ENCODE peak calls at places on chromosome 1, in nine cellular contexts. Z is neural crest cell, X is GM10248, H is choroid plexus epithelial cell, R is endothelial cell, Y is body of pancreas, P is fibroblast of pulmonary artery, F is tibial artery, E is mucosa of descending colon. S is an unnamed sample.

GRCh38 chr1:178684111-178684510 is 40.9 kb upstream of the RALGPS2 start:
- DNase-seq in Z (no peak), X (no peak), H (peak), R (no peak), Y (no peak), P (no peak), F (no peak), E (no peak), S (no peak)

GRCh38 chr1:16927711-16928485 is 6.2 kb downstream of the CROCC start:
- DNase-seq in Z (no peak), X (peak), H (no peak), R (no peak), Y (no peak), P (no peak), F (no peak), E (no peak), S (peak)

GRCh38 chr1:85463666-85464496 is 1.1 kb downstream of the DDAH1 start:
- DNase-seq in Z (no peak), X (no peak), H (no peak), R (no peak), Y (no peak), P (peak), F (no peak), E (no peak), S (no peak)

GRCh38 chr1:235513495-235514366 is 9.5 kb upstream of the B3GALNT2 start:
- DNase-seq in Z (peak), X (peak), H (peak), R (peak), Y (peak), P (peak), F (no peak), E (no peak), S (peak)

GRCh38 chr1:211829343-211830054 is 1.1 kb downstream of the LPGAT1 start:
- DNase-seq in Z (peak), X (no peak), H (no peak), R (peak), Y (peak), P (peak), F (no peak), E (no peak), S (no peak)

GRCh38 chr1:226688056-226688748 is 50.9 kb downstream of the ITPKB start:
- DNase-seq in Z (no peak), X (no peak), H (no peak), R (no peak), Y (no peak), P (no peak), F (no peak), E (no peak), S (no peak)

GRCh38 chr1:67013573-67013972 is 40.4 kb downstream of the SLC35D1 start:
- DNase-seq in Z (no peak), X (no peak), H (peak), R (no peak), Y (no peak), P (peak), F (no peak), E (no peak), S (no peak)

GRCh38 chr1:232686346-232686745 is 56.4 kb upstream of the SIPA1L2 start:
- DNase-seq in Z (no peak), X (no peak), H (no peak), R (no peak), Y (no peak), P (no peak), F (no peak), E (no peak), S (no peak)

GRCh38 chr1:151829352-151830046 is 2.1 kb downstream of the RORC start:
- DNase-seq in Z (no peak), X (no peak), H (no peak), R (no peak), Y (no peak), P (no peak), F (no peak), E (no peak), S (no peak)

GRCh38 chr1:39409055-39409816 is 82.2 kb upstream of the BMP8A start:
- DNase-seq in Z (peak), X (no peak), H (peak), R (peak), Y (peak), P (peak), F (peak), E (peak), S (no peak)

GRCh38 chr1:22488319-22488718 is 36.7 kb downstream of the ZBTB40 start:
- DNase-seq in Z (no peak), X (no peak), H (peak), R (peak), Y (no peak), P (peak), F (no peak), E (no peak), S (no peak)

GRCh38 chr1:171222961-171223360 is 25.3 kb upstream of the FMO1 start:
- DNase-seq in Z (no peak), X (no peak), H (peak), R (no peak), Y (no peak), P (peak), F (peak), E (no peak), S (no peak)

GRCh38 chr1:205690122-205690756 is 9.9 kb upstream of the SLC45A3 start:
- DNase-seq in Z (no peak), X (no peak), H (no peak), R (no peak), Y (no peak), P (peak), F (peak), E (no peak), S (no peak)

GRCh38 chr1:47181955-47182680 is 7.7 kb downstream of the PDZK1IP1 start:
- DNase-seq in Z (no peak), X (no peak), H (peak), R (no peak), Y (no peak), P (peak), F (no peak), E (no peak), S (no peak)

GRCh38 chr1:28037946-28038345 is 50.5 kb downstream of the EYA3 start:
- DNase-seq in Z (no peak), X (no peak), H (no peak), R (no peak), Y (no peak), P (no peak), F (no peak), E (no peak), S (no peak)

GRCh38 chr1:14791611-14792010 is 193.1 kb downstream of the KAZN start:
- DNase-seq in Z (no peak), X (no peak), H (no peak), R (no peak), Y (no peak), P (no peak), F (no peak), E (no peak), S (no peak)

GRCh38 chr1:29575826-29576225 is 339.5 kb downstream of the PTPRU start:
- DNase-seq in Z (no peak), X (no peak), H (no peak), R (no peak), Y (no peak), P (no peak), F (no peak), E (no peak), S (no peak)

GRCh38 chr1:21594935-21595897 is 73.9 kb downstream of the RAP1GAP start:
- DNase-seq in Z (peak), X (peak), H (peak), R (peak), Y (peak), P (peak), F (no peak), E (no peak), S (peak)

GRCh38 chr1:12634156-12634555 is 9.7 kb upstream of the AADACL4 start:
- DNase-seq in Z (no peak), X (no peak), H (no peak), R (no peak), Y (no peak), P (no peak), F (no peak), E (no peak), S (no peak)

GRCh38 chr1:89994231-89994804 is 592 bp upstream of the ZNF326 start:
- DNase-seq in Z (no peak), X (no peak), H (no peak), R (no peak), Y (peak), P (no peak), F (peak), E (peak), S (no peak)

GRCh38 chr1:4652631-4653327 is 1.6 kb upstream of the AJAP1 start:
- DNase-seq in Z (peak), X (peak), H (peak), R (peak), Y (peak), P (peak), F (no peak), E (no peak), S (peak)

GRCh38 chr1:31848381-31848897 is 32.6 kb upstream of the SPOCD1 start:
- DNase-seq in Z (no peak), X (peak), H (no peak), R (no peak), Y (no peak), P (no peak), F (no peak), E (no peak), S (no peak)

GRCh38 chr1:55584521-55585401 is 369.6 kb upstream of the USP24 start:
- DNase-seq in Z (no peak), X (no peak), H (peak), R (no peak), Y (no peak), P (peak), F (no peak), E (no peak), S (no peak)
- TF ChIP-seq CTCF in Z (no peak), X (no peak), H (peak), R (no peak), Y (no peak), P (peak), F (no peak), E (no peak), S (no peak)

DNA sequence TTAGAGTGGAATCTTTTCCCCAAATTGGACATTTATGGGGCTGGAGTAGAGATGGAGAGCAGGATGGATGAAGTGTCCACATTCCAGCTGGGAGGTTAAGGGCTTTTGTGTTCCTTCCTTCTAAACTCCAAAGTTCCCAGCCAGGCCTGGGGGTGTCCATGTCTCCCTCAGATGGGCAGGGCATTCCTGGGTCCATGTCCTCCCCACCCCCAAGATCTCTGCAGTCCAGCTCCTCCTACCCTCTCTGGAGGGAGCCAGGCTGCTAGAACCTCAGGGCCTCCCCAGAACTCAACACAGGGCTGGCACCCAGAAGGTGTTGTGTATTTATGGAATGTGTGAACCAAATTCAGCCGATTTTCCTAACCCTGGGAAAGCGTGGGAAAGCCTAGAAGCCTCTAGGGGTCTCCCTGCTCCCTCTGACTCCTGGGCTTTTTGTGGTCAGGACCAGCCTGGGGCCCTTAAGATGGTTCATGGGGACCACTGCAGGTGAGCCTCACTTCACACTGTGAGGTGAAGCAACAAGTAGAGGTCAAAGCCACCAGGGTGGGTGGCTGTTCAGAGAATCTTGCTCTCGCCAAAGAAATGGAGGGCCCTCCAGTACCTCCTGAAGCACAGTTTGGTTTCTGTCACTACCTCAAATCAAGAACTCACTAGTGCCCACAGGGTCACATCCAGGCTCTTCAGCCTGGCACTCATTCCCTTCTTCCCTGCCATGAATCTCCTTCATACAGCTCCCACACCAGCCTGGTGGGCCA is 54.8 kb downstream of the GLIS1 start:
- DNase-seq in Z (no peak), X (no peak), H (no peak), R (no peak), Y (no peak), P (no peak), F (no peak), E (no peak), S (no peak)
- TF ChIP-seq CTCF in Z (no peak), X (no peak), H (peak), R (no peak), Y (no peak), P (peak), F (no peak), E (no peak), S (no peak)

DNA sequence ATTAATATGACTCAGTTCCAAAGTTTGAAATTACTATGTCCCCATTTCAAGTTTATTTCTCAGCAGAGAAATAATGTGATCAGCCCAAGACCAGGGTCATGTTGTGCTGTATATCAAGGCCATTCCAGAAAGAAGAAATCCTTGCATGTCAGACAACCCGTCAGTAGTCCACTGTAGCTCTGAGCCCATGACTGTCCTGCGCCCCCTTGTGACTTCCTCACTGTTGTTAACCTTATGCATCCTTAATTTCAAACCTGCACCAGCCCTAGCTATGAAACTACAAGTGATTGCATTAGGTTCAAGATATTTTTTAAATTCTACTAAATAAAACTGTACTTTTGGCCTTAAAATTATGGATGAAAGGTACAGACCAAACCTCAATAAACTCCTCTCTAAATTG is 133.0 kb downstream of the LRRC7 start:
- DNase-seq in Z (peak), X (no peak), H (peak), R (peak), Y (peak), P (peak), F (no peak), E (no peak), S (no peak)
- TF ChIP-seq CTCF in Z (peak), X (peak), H (peak), R (peak), Y (peak), P (peak), F (no peak), E (no peak), S (peak)

GRCh38 chr1:37561794-37562132 is 5.0 kb downstream of the DNALI1 start:
- DNase-seq in Z (no peak), X (peak), H (peak), R (peak), Y (no peak), P (peak), F (no peak), E (no peak), S (peak)
- TF ChIP-seq CTCF in Z (peak), X (peak), H (peak), R (peak), Y (no peak), P (peak), F (peak), E (no peak), S (peak)

DNA sequence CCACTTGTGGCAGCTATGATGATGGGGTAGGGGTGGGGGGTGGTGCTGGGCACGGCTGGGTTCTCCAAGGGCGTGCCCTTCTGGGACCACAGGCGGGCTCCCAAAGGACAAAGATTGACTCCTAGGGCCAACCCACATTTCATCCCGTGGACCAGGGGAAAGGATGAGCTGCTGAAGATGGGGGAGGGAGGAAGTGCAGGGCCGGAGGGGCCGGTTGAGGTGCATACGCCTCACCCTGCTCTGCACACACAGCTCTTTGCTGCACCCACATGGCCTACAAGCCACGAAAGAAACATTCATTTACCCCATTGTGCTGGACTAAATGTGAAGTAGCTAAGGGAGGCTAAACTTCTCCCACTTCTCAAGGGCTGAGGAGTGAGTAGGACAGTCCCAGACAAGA is 34.2 kb upstream of the GNPAT start:
- DNase-seq in Z (no peak), X (no peak), H (peak), R (no peak), Y (no peak), P (no peak), F (no peak), E (no peak), S (no peak)
- TF ChIP-seq CTCF in Z (no peak), X (no peak), H (peak), R (no peak), Y (no peak), P (no peak), F (no peak), E (no peak), S (no peak)

DNA sequence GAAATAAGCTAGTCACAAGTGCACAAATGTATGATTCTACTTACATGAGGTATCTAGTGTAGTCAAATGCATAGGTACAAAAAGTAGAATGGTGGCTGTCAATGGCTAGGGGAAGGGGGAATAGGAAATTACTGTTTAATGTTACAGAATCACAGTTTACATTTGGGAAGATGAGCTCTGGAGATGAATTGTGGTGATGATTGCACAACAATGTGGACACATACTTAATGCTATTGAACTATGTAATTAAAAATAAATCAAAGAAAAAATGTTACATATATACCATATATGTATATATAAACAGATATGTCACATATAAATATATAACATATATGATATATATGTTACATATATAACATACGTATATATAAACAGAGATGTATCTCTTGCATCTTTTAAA is 39.4 kb downstream of the VAV3 start:
- DNase-seq in Z (no peak), X (no peak), H (no peak), R (no peak), Y (no peak), P (no peak), F (no peak), E (no peak), S (no peak)
- TF ChIP-seq CTCF in Z (no peak), X (no peak), H (no peak), R (no peak), Y (no peak), P (no peak), F (no peak), E (no peak), S (no peak)

GRCh38 chr1:223714849-223715709 is 2.7 kb downstream of the CAPN2 start:
- DNase-seq in Z (no peak), X (no peak), H (peak), R (peak), Y (no peak), P (peak), F (no peak), E (no peak), S (no peak)
- TF ChIP-seq CTCF in Z (no peak), X (no peak), H (no peak), R (no peak), Y (no peak), P (no peak), F (no peak), E (no peak), S (no peak)

GRCh38 chr1:117366281-117366981 is 818 bp upstream of the MAN1A2 start:
- DNase-seq in Z (peak), X (peak), H (peak), R (peak), Y (peak), P (peak), F (peak), E (peak), S (peak)

GRCh38 chr1:117368116-117369108 is 1.2 kb downstream of the MAN1A2 start:
- DNase-seq in Z (no peak), X (no peak), H (no peak), R (no peak), Y (peak), P (no peak), F (no peak), E (no peak), S (no peak)

GRCh38 chr1:117367769-117368059 is 465 bp downstream of the MAN1A2 start:
- DNase-seq in Z (no peak), X (no peak), H (no peak), R (no peak), Y (no peak), P (no peak), F (no peak), E (no peak), S (no peak)

GRCh38 chr1:117365350-117366280 is 1.6 kb upstream of the MAN1A2 start:
- DNase-seq in Z (no peak), X (no peak), H (peak), R (no peak), Y (peak), P (peak), F (no peak), E (no peak), S (no peak)

GRCh38 chr1:117366982-117367768 is at the start of gene MAN1A2:
- DNase-seq in Z (peak), X (peak), H (peak), R (peak), Y (peak), P (peak), F (peak), E (peak), S (peak)
- TF ChIP-seq CTCF in Z (no peak), X (no peak), H (no peak), R (no peak), Y (peak), P (no peak), F (no peak), E (no peak), S (no peak)

GRCh38 chr1:160124709-160125478 is 9.3 kb downstream of the ATP1A2 start:
- DNase-seq in Z (no peak), X (no peak), H (peak), R (no peak), Y (no peak), P (peak), F (no peak), E (no peak), S (no peak)
- TF ChIP-seq CTCF in Z (no peak), X (no peak), H (peak), R (no peak), Y (no peak), P (no peak), F (no peak), E (no peak), S (no peak)

S was measured in GM13976.